ENCODE peak calls at places on chromosomes 13 and 19, in seven cellular contexts. One of them, this sample, is unnamed.

GRCh38 chr13:31538067-31539042 is 201.0 kb upstream of the RXFP2 start:
- DNase-seq in testis: no peak
- DNase-seq in A549: no peak
- DNase-seq in tibial nerve: no peak
- DNase-seq in uterus: no peak
- DNase-seq in IMR-90: peak; percentile 45
- DNase-seq in transverse colon: peak; percentile 13
- DNase-seq in this sample: no peak

GRCh38 chr13:31930901-31931522 is 100.6 kb upstream of the FRY start:
- DNase-seq in testis: no peak
- DNase-seq in A549: no peak
- DNase-seq in tibial nerve: no peak
- DNase-seq in uterus: no peak
- DNase-seq in IMR-90: no peak
- DNase-seq in transverse colon: no peak
- DNase-seq in this sample: no peak

GRCh38 chr13:106129993-106130392 is 405.5 kb downstream of the EFNB2 start:
- DNase-seq in testis: no peak
- DNase-seq in A549: no peak
- DNase-seq in tibial nerve: no peak
- DNase-seq in uterus: no peak
- DNase-seq in IMR-90: no peak
- DNase-seq in transverse colon: no peak
- DNase-seq in this sample: no peak

GRCh38 chr19:42374826-42375376 is 15.2 kb downstream of the CNFN start:
- DNase-seq in testis: no peak
- DNase-seq in A549: no peak
- DNase-seq in tibial nerve: no peak
- DNase-seq in uterus: no peak
- DNase-seq in IMR-90: no peak
- DNase-seq in transverse colon: no peak
- DNase-seq in this sample: no peak

GRCh38 chr13:51637852-51638496 is 53.7 kb downstream of the WDFY2 start:
- DNase-seq in testis: no peak
- DNase-seq in A549: no peak
- DNase-seq in tibial nerve: no peak
- DNase-seq in uterus: no peak
- DNase-seq in IMR-90: no peak
- DNase-seq in transverse colon: no peak
- DNase-seq in this sample: no peak

GRCh38 chr13:63492604-63493003 is 2077.0 kb upstream of the PCDH20 start:
- DNase-seq in testis: no peak
- DNase-seq in A549: no peak
- DNase-seq in tibial nerve: no peak
- DNase-seq in uterus: no peak
- DNase-seq in IMR-90: no peak
- DNase-seq in transverse colon: no peak
- DNase-seq in this sample: no peak

GRCh38 chr13:29805994-29806748 is 44.2 kb downstream of the UBL3 start:
- DNase-seq in testis: no peak
- DNase-seq in A549: no peak
- DNase-seq in tibial nerve: no peak
- DNase-seq in uterus: no peak
- DNase-seq in IMR-90: no peak
- DNase-seq in transverse colon: no peak
- DNase-seq in this sample: no peak

GRCh38 chr19:42386974-42387707 is 3.0 kb downstream of the CNFN start:
- DNase-seq in testis: peak; percentile 75
- DNase-seq in A549: peak; percentile 100
- DNase-seq in tibial nerve: peak; percentile 52
- DNase-seq in uterus: peak; percentile 39
- DNase-seq in IMR-90: peak; percentile 33
- DNase-seq in transverse colon: peak; percentile 86
- DNase-seq in this sample: peak; percentile 91

GRCh38 chr19:9917322-9917721 is 19.0 kb downstream of the OLFM2 start:
- DNase-seq in testis: peak; percentile 47
- DNase-seq in A549: peak; percentile 80
- DNase-seq in tibial nerve: no peak
- DNase-seq in uterus: peak; percentile 24
- DNase-seq in IMR-90: peak; percentile 60
- DNase-seq in transverse colon: no peak
- DNase-seq in this sample: no peak

GRCh38 chr13:45807520-45808099 is 43.9 kb downstream of the SIAH3 start:
- DNase-seq in testis: peak; percentile 53
- DNase-seq in A549: peak; percentile 43
- DNase-seq in tibial nerve: peak; percentile 16
- DNase-seq in uterus: no peak
- DNase-seq in IMR-90: peak; percentile 17
- DNase-seq in transverse colon: no peak
- DNase-seq in this sample: no peak

GRCh38 chr19:58368561-58369360 is 6.2 kb upstream of the ZNF497 start:
- DNase-seq in testis: no peak
- DNase-seq in A549: no peak
- DNase-seq in tibial nerve: no peak
- DNase-seq in uterus: no peak
- DNase-seq in IMR-90: no peak
- DNase-seq in transverse colon: no peak
- DNase-seq in this sample: no peak

GRCh38 chr13:91247768-91248167 is 99.7 kb upstream of the MIR17HG start:
- DNase-seq in testis: no peak
- DNase-seq in A549: no peak
- DNase-seq in tibial nerve: no peak
- DNase-seq in uterus: no peak
- DNase-seq in IMR-90: no peak
- DNase-seq in transverse colon: no peak
- DNase-seq in this sample: no peak

GRCh38 chr19:20247016-20247683 is 80.1 kb downstream of the ZNF486 start:
- DNase-seq in testis: peak; percentile 72
- DNase-seq in A549: no peak
- DNase-seq in tibial nerve: no peak
- DNase-seq in uterus: peak; percentile 56
- DNase-seq in IMR-90: no peak
- DNase-seq in transverse colon: no peak
- DNase-seq in this sample: no peak

GRCh38 chr19:48501961-48502719 is 9.5 kb downstream of the LMTK3 start:
- DNase-seq in testis: peak; percentile 44
- DNase-seq in A549: peak; percentile 88
- DNase-seq in tibial nerve: no peak
- DNase-seq in uterus: no peak
- DNase-seq in IMR-90: no peak
- DNase-seq in transverse colon: peak; percentile 92
- DNase-seq in this sample: peak; percentile 72

GRCh38 chr13:99314640-99315176 is 7.5 kb upstream of the GPR183 start:
- DNase-seq in testis: no peak
- DNase-seq in A549: no peak
- DNase-seq in tibial nerve: no peak
- DNase-seq in uterus: no peak
- DNase-seq in IMR-90: peak; percentile 28
- DNase-seq in transverse colon: no peak
- DNase-seq in this sample: no peak

GRCh38 chr13:49265822-49266221 is 18.1 kb downstream of the CDADC1 start:
- DNase-seq in testis: no peak
- DNase-seq in A549: no peak
- DNase-seq in tibial nerve: no peak
- DNase-seq in uterus: no peak
- DNase-seq in IMR-90: peak; percentile 77
- DNase-seq in transverse colon: no peak
- DNase-seq in this sample: no peak

GRCh38 chr19:33245948-33246728 is 20.5 kb upstream of the SLC7A10 start:
- DNase-seq in testis: no peak
- DNase-seq in A549: no peak
- DNase-seq in tibial nerve: no peak
- DNase-seq in uterus: no peak
- DNase-seq in IMR-90: no peak
- DNase-seq in transverse colon: no peak
- DNase-seq in this sample: no peak

GRCh38 chr19:801030-801860 is 4.0 kb downstream of the PTBP1 start:
- DNase-seq in testis: peak; percentile 92
- DNase-seq in A549: no peak
- DNase-seq in tibial nerve: no peak
- DNase-seq in uterus: peak; percentile 64
- DNase-seq in IMR-90: no peak
- DNase-seq in transverse colon: peak; percentile 60
- DNase-seq in this sample: no peak

GRCh38 chr19:801861-802496 is 4.7 kb downstream of the PTBP1 start:
- DNase-seq in testis: peak; percentile 72
- DNase-seq in A549: no peak
- DNase-seq in tibial nerve: no peak
- DNase-seq in uterus: no peak
- DNase-seq in IMR-90: peak; percentile 44
- DNase-seq in transverse colon: no peak
- DNase-seq in this sample: no peak

GRCh38 chr19:798415-799075 is 1.3 kb downstream of the PTBP1 start:
- DNase-seq in testis: no peak
- DNase-seq in A549: no peak
- DNase-seq in tibial nerve: no peak
- DNase-seq in uterus: no peak
- DNase-seq in IMR-90: no peak
- DNase-seq in transverse colon: peak; percentile 77
- DNase-seq in this sample: no peak

GRCh38 chr19:799076-799881 is 2.0 kb downstream of the PTBP1 start:
- DNase-seq in testis: no peak
- DNase-seq in A549: no peak
- DNase-seq in tibial nerve: no peak
- DNase-seq in uterus: no peak
- DNase-seq in IMR-90: peak; percentile 49
- DNase-seq in transverse colon: peak; percentile 37
- DNase-seq in this sample: no peak

DNA sequence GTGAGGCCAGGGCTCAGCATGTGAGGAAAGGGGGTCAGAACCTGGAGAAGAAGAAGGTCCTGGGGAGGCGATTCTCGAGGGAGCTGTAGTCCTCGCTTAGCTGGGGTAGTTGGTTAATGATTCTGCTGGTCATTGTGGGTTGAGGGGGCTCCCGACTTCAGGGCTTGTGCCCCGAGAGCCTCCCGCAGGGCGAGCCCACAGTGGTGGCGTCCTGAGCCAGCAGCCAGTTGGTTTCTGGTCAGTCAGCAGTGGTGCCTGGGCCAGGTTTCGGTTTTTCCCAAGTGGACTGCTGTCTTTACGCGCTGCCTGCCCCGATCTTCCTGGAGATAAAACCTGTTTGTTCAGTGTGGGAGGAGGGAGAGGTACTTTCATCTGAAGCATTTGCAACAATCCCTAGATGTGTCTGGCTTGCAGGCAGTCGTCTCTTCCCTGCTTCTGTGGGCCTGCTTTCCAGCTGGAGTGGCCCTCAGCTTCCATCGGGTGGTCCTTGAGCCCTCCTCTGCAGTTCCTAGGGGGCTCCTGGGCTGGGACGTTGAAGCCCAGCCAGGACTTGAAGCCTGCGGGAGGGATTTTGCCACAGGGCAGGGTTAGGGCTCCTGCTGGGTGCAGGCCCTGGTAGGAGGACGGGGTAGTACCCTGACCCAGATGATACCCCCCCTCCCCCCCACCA is 3.2 kb downstream of the PTBP1 start:
- DNase-seq in testis: peak; percentile 68
- DNase-seq in A549: no peak
- DNase-seq in tibial nerve: no peak
- DNase-seq in uterus: peak; percentile 53
- DNase-seq in IMR-90: no peak
- DNase-seq in transverse colon: peak; percentile 61
- DNase-seq in this sample: no peak
- H3K4me3 ChIP-seq in testis: no peak overlapping the region
- H3K4me3 ChIP-seq in A549: peak overlapping the region; percentile 100
- H3K4me3 ChIP-seq in tibial nerve: peak overlapping the region; percentile 15
- H3K4me3 ChIP-seq in uterus: no peak overlapping the region
- H3K4me3 ChIP-seq in IMR-90: no peak overlapping the region
- H3K4me3 ChIP-seq in transverse colon: peak overlapping the region; percentile 97
- H3K4me3 ChIP-seq in this sample: no peak overlapping the region

GRCh38 chr13:44540761-44541434 is 35.2 kb downstream of the TSC22D1 start:
- DNase-seq in testis: no peak
- DNase-seq in A549: no peak
- DNase-seq in tibial nerve: no peak
- DNase-seq in uterus: no peak
- DNase-seq in IMR-90: no peak
- DNase-seq in transverse colon: no peak
- DNase-seq in this sample: no peak

GRCh38 chr13:44541601-44542000 is 34.5 kb downstream of the TSC22D1 start:
- DNase-seq in testis: no peak
- DNase-seq in A549: no peak
- DNase-seq in tibial nerve: no peak
- DNase-seq in uterus: no peak
- DNase-seq in IMR-90: no peak
- DNase-seq in transverse colon: no peak
- DNase-seq in this sample: no peak

GRCh38 chr13:44537238-44537637 is 38.9 kb downstream of the TSC22D1 start:
- DNase-seq in testis: no peak
- DNase-seq in A549: no peak
- DNase-seq in tibial nerve: no peak
- DNase-seq in uterus: no peak
- DNase-seq in IMR-90: no peak
- DNase-seq in transverse colon: no peak
- DNase-seq in this sample: no peak
- TF ChIP-seq POLR2A in testis: no peak
- TF ChIP-seq POLR2A in A549: no peak
- TF ChIP-seq POLR2A in tibial nerve: no peak
- TF ChIP-seq POLR2A in uterus: no peak
- TF ChIP-seq POLR2A in IMR-90: no peak
- TF ChIP-seq POLR2A in transverse colon: no peak
- TF ChIP-seq POLR2A in this sample: no peak

GRCh38 chr19:1265611-1266115 is 3.5 kb upstream of the CIRBP start:
- DNase-seq in testis: no peak
- DNase-seq in A549: peak; percentile 31
- DNase-seq in tibial nerve: no peak
- DNase-seq in uterus: peak; percentile 75
- DNase-seq in IMR-90: peak; percentile 80
- DNase-seq in transverse colon: peak; percentile 64
- DNase-seq in this sample: peak; percentile 97

GRCh38 chr19:1264801-1265610 is 4.1 kb upstream of the CIRBP start:
- DNase-seq in testis: peak; percentile 59
- DNase-seq in A549: peak; percentile 59
- DNase-seq in tibial nerve: no peak
- DNase-seq in uterus: peak; percentile 88
- DNase-seq in IMR-90: peak; percentile 88
- DNase-seq in transverse colon: peak; percentile 79
- DNase-seq in this sample: peak; percentile 96

GRCh38 chr19:1266818-1267440 is 2.2 kb upstream of the CIRBP start:
- DNase-seq in testis: peak; percentile 60
- DNase-seq in A549: peak; percentile 36
- DNase-seq in tibial nerve: no peak
- DNase-seq in uterus: peak; percentile 68
- DNase-seq in IMR-90: no peak
- DNase-seq in transverse colon: peak; percentile 82
- DNase-seq in this sample: peak; percentile 96

GRCh38 chr19:1267441-1268391 is 1.4 kb upstream of the CIRBP start:
- DNase-seq in testis: no peak
- DNase-seq in A549: no peak
- DNase-seq in tibial nerve: no peak
- DNase-seq in uterus: peak; percentile 65
- DNase-seq in IMR-90: peak; percentile 60
- DNase-seq in transverse colon: no peak
- DNase-seq in this sample: peak; percentile 90

GRCh38 chr19:1266116-1266817 is 2.9 kb upstream of the CIRBP start:
- DNase-seq in testis: peak; percentile 84
- DNase-seq in A549: peak; percentile 65
- DNase-seq in tibial nerve: no peak
- DNase-seq in uterus: peak; percentile 86
- DNase-seq in IMR-90: peak; percentile 78
- DNase-seq in transverse colon: peak; percentile 95
- DNase-seq in this sample: no peak
- TF ChIP-seq CTCF in testis: no peak
- TF ChIP-seq CTCF in A549: no peak
- TF ChIP-seq CTCF in tibial nerve: no peak
- TF ChIP-seq CTCF in uterus: no peak
- TF ChIP-seq CTCF in IMR-90: no peak
- TF ChIP-seq CTCF in transverse colon: no peak
- TF ChIP-seq CTCF in this sample: no peak

GRCh38 chr13:71522976-71523517 is 344.0 kb downstream of the DACH1 start:
- DNase-seq in testis: no peak
- DNase-seq in A549: no peak
- DNase-seq in tibial nerve: no peak
- DNase-seq in uterus: no peak
- DNase-seq in IMR-90: no peak
- DNase-seq in transverse colon: no peak
- DNase-seq in this sample: no peak
- H3K4me3 ChIP-seq in testis: no peak overlapping the region
- H3K4me3 ChIP-seq in A549: no peak overlapping the region
- H3K4me3 ChIP-seq in tibial nerve: no peak overlapping the region
- H3K4me3 ChIP-seq in uterus: no peak overlapping the region
- H3K4me3 ChIP-seq in IMR-90: no peak overlapping the region
- H3K4me3 ChIP-seq in transverse colon: no peak overlapping the region
- H3K4me3 ChIP-seq in this sample: no peak overlapping the region